ENCODE peak calls at places on chromosomes 3 and 15, in five cellular contexts. W, T, M, L and Z are unnamed samples. For H3K4me1, the result is how much of the 10 kb centered on the place peaks cover.

GRCh38 chr3:40152482-40153133 is 156.9 kb upstream of the EIF1B start:
- DNase-seq in T (peak), L (no peak), W (no peak), M (no peak), Z (no peak)

GRCh38 chr3:20096135-20096685 is 56.0 kb downstream of the KAT2B start:
- DNase-seq in L (no peak), W (no peak), T (no peak), M (no peak), Z (no peak)

GRCh38 chr15:30038667-30039523 is 43.9 kb upstream of the GOLGA8J start:
- DNase-seq in T (no peak), W (no peak), M (no peak), L (no peak), Z (no peak)

GRCh38 chr15:23482228-23482627 is 35.2 kb upstream of the GOLGA6L2 start:
- DNase-seq in L (no peak), T (no peak), W (no peak), M (no peak), Z (no peak)

GRCh38 chr3:180430896-180431295 is 171.1 kb upstream of the TTC14 start:
- DNase-seq in L (no peak), W (no peak), M (no peak), T (no peak), Z (no peak)

GRCh38 chr15:41169784-41170183 is 53.7 kb upstream of the INO80 start:
- DNase-seq in T (no peak), W (no peak), M (no peak), L (no peak), Z (no peak)

GRCh38 chr3:10320320-10320677 is 613 bp downstream of the SEC13 start:
- DNase-seq in L (no peak), W (no peak), T (no peak), M (no peak), Z (no peak)

GRCh38 chr15:50143255-50143860 is 24.3 kb upstream of the ATP8B4 start:
- DNase-seq in L (no peak), T (no peak), M (no peak), W (no peak), Z (no peak)

GRCh38 chr3:61448378-61448777 is 113.0 kb upstream of the PTPRG start:
- DNase-seq in L (no peak), M (no peak), W (no peak), T (no peak), Z (no peak)

GRCh38 chr15:42725331-42725903 is 11.5 kb downstream of the CDAN1 start:
- DNase-seq in T (no peak), W (no peak), M (no peak), L (no peak), Z (no peak)

GRCh38 chr3:141656771-141657170 is 81.3 kb upstream of the RNF7 start:
- DNase-seq in L (no peak), M (no peak), T (peak), W (no peak), Z (no peak)

GRCh38 chr3:21392521-21392920 is 358.5 kb downstream of the ZNF385D start:
- DNase-seq in W (no peak), L (no peak), M (no peak), T (no peak), Z (no peak)

GRCh38 chr3:31253782-31254181 is 278.9 kb upstream of the STT3B start:
- DNase-seq in W (no peak), T (no peak), M (no peak), L (no peak), Z (no peak)

GRCh38 chr3:18425641-18426403 is 683 bp upstream of the SATB1 start:
- DNase-seq in T (no peak), W (no peak), L (no peak), M (peak), Z (peak)

GRCh38 chr15:33013827-33014445 is 180.6 kb downstream of the FMN1 start:
- DNase-seq in M (no peak), T (no peak), W (peak), L (no peak), Z (no peak)

GRCh38 chr3:33790091-33790490 is 8.3 kb upstream of the PDCD6IP start:
- DNase-seq in M (no peak), L (no peak), W (peak), T (no peak), Z (no peak)

GRCh38 chr15:51350723-51351122 is 9.3 kb downstream of the GLDN start:
- DNase-seq in M (no peak), T (no peak), W (no peak), L (no peak), Z (no peak)

GRCh38 chr3:155946178-155946577 is 75.7 kb downstream of the GMPS start:
- DNase-seq in M (no peak), T (no peak), L (no peak), W (no peak), Z (no peak)

GRCh38 chr15:31485911-31486461 is 159.4 kb downstream of the KLF13 start:
- DNase-seq in W (no peak), M (peak), L (no peak), T (no peak), Z (no peak)

GRCh38 chr3:194577985-194578905 is 55.0 kb downstream of the TMEM44 start:
- DNase-seq in T (no peak), W (peak), M (no peak), L (no peak), Z (no peak)

GRCh38 chr3:51686056-51686455 is 15.0 kb downstream of the TEX264 start:
- DNase-seq in W (no peak), L (no peak), T (no peak), M (no peak), Z (no peak)

DNA sequence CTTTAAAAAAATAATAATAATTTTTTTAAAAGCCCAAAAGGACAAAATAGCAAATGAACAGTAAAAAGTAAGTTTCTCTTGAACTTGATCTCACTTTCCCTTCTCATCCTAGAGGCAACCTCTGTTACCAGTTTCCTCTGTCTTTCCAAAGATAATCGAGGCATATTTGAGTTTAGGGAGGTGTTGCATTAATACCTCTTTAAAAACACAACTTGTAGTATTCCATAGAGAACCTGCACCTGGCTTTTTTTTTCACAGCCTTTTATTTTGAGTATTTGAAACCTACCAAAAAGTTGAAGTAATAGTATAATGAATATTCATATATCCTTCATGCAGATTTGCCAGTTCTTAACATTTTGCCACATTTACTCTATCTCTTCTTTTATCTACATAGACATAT is 9.1 kb downstream of the CSK start:
- DNase-seq in W (no peak), L (no peak), M (no peak), T (no peak), Z (no peak)
- H3K4me1 ChIP-seq in W (under half), L (half or more), M (half or more), T (half or more), Z (under half)

GRCh38 chr3:149648525-149648924 is 9.3 kb downstream of the WWTR1 start:
- DNase-seq in W (no peak), M (no peak), T (no peak), L (no peak), Z (no peak)
- TF ChIP-seq POLR2A in W (no peak), M (no peak), T (no peak), L (no peak), Z (no peak)

GRCh38 chr3:133944181-133944580 is 48.5 kb upstream of the RAB6B start:
- DNase-seq in T (no peak), M (no peak), W (peak), L (no peak), Z (no peak)

GRCh38 chr3:133948131-133948810 is 52.6 kb upstream of the RAB6B start:
- DNase-seq in L (no peak), T (no peak), M (no peak), W (no peak), Z (no peak)

GRCh38 chr3:133944641-133945441 is 49.2 kb upstream of the RAB6B start:
- DNase-seq in M (no peak), L (no peak), W (no peak), T (no peak), Z (no peak)

GRCh38 chr3:133943639-133944131 is 48.0 kb upstream of the RAB6B start:
- DNase-seq in M (peak), W (peak), T (no peak), L (no peak), Z (no peak)

GRCh38 chr3:133945696-133946095 is 50.0 kb upstream of the RAB6B start:
- DNase-seq in T (no peak), W (no peak), L (no peak), M (no peak), Z (no peak)
- TF ChIP-seq CTCF in T (no peak), W (no peak), L (no peak), M (no peak), Z (no peak)

GRCh38 chr15:90065682-90066049 is 36.6 kb downstream of the IDH2 start:
- DNase-seq in W (no peak), M (no peak), T (no peak), L (no peak), Z (no peak)
- H3K4me1 ChIP-seq in W (under half), M (under half), T (under half), L (under half), Z (half or more)

DNA sequence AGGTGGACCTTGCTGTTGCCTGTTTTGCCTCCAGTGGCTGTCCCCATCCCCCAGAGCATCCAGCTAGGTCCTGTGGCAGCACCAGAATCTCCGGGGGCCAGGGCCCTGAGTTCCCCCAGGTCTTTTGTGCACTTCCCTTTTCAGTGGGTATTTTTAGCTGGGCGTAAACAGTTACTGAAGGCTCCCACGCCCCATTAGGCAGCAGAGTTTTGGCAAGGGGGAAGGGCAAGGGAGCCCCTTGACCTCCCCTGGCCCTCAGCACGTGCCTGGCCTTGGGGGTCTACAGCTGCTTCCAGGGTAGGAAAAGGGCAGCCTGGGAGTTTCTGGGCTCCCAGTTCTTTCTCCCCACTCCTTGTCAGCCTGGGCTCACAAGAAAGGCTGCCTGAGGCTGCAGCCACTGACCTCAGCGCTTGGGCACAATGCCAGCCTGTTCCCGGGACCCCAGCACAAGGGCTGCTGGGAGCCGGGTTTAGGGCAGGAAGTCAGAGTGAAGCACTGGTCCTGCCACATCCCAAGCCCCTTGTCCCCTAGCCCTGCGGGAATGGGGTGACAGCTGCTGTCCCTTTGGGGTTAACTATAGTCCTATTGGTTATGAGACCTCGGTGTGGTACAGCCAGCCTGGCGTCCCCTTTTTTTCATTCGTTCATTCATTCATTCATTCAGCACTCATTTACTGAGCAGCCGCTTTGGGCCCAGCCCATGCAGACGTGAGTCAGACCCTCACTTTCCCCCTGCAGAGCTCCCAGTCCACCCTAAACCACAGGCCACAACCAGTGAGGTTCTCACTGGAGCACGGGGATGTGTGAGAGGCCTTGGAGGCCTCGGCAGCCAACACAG is 8.4 kb downstream of the CSK start:
- DNase-seq in L (peak), M (peak), W (no peak), T (no peak), Z (peak)
- TF ChIP-seq POLR2A in L (no peak), M (no peak), W (no peak), T (no peak), Z (no peak)

GRCh38 chr3:56926513-56927282 is 124.9 kb upstream of the ARHGEF3 start:
- DNase-seq in L (no peak), W (no peak), M (no peak), T (no peak), Z (no peak)
- TF ChIP-seq CTCF in L (no peak), W (no peak), M (no peak), T (no peak), Z (no peak)

GRCh38 chr3:69768436-69768835 is 29.2 kb downstream of the MITF start:
- DNase-seq in W (no peak), M (no peak), T (no peak), L (no peak), Z (no peak)

GRCh38 chr3:69770976-69771634 is 31.8 kb downstream of the MITF start:
- DNase-seq in W (no peak), M (no peak), L (no peak), T (no peak), Z (no peak)

GRCh38 chr3:69772152-69772867 is 33.0 kb downstream of the MITF start:
- DNase-seq in L (no peak), W (no peak), M (no peak), T (no peak), Z (peak)

GRCh38 chr3:69767571-69767970 is 28.3 kb downstream of the MITF start:
- DNase-seq in L (peak), T (no peak), W (no peak), M (no peak), Z (peak)

GRCh38 chr3:69770219-69770618 is 31.0 kb downstream of the MITF start:
- DNase-seq in W (no peak), T (no peak), L (no peak), M (no peak), Z (no peak)
- H3K4me1 ChIP-seq in W (half or more), T (half or more), L (under half), M (under half), Z (half or more)

GRCh38 chr3:113021471-113021870 is 30.7 kb downstream of the GTPBP8 start:
- DNase-seq in L (no peak), W (no peak), T (no peak), M (no peak), Z (no peak)

GRCh38 chr3:113013593-113013992 is 22.8 kb downstream of the GTPBP8 start:
- DNase-seq in M (no peak), T (no peak), W (no peak), L (no peak), Z (no peak)

GRCh38 chr3:113018461-113019181 is 27.8 kb downstream of the GTPBP8 start:
- DNase-seq in M (no peak), L (no peak), T (no peak), W (no peak), Z (no peak)

GRCh38 chr3:113019182-113020137 is 28.7 kb downstream of the GTPBP8 start:
- DNase-seq in W (peak), L (peak), M (peak), T (peak), Z (peak)
- TF ChIP-seq POLR2A in W (peak), L (peak), M (no peak), T (peak), Z (peak)